ENCODE peak calls at places on chromosomes 7 and 10, in nine cellular contexts. N is astrocyte of the cerebellum, U is B cell, V is neural crest cell, J is esophagus muscularis mucosa, B is mammary epithelial cell, Q is right lobe of liver, K is WTC11, X is RWPE1. S is an unnamed sample.

GRCh38 chr10:2020841-2021240 is 283.5 kb upstream of the ADARB2 start:
- DNase-seq in N (no peak), U (no peak), V (no peak), J (no peak), B (no peak), Q (no peak), K (no peak), X (no peak), S (no peak)

GRCh38 chr7:82904871-82905270 is 257.8 kb downstream of the PCLO start:
- DNase-seq in N (no peak), U (no peak), V (no peak), J (no peak), B (no peak), Q (no peak), K (no peak), X (no peak), S (no peak)

GRCh38 chr10:7409045-7409731 is 1.6 kb downstream of the SFMBT2 start:
- DNase-seq in N (no peak), U (peak), V (peak), J (no peak), B (no peak), Q (peak), K (no peak), X (peak), S (no peak)

GRCh38 chr7:781228-781864 is 50.9 kb upstream of the SUN1 start:
- DNase-seq in N (no peak), U (no peak), V (no peak), J (no peak), B (no peak), Q (no peak), K (no peak), X (no peak), S (no peak)

GRCh38 chr7:157411580-157411979 is 74.8 kb downstream of the DNAJB6 start:
- DNase-seq in N (no peak), U (no peak), V (no peak), J (no peak), B (no peak), Q (no peak), K (peak), X (peak), S (no peak)

GRCh38 chr7:79459381-79459780 is 5.9 kb upstream of the MAGI2 start:
- DNase-seq in N (no peak), U (no peak), V (no peak), J (no peak), B (no peak), Q (no peak), K (no peak), X (no peak), S (no peak)

GRCh38 chr7:1593091-1593866 is 23.4 kb upstream of the PSMG3 start:
- DNase-seq in N (no peak), U (no peak), V (no peak), J (no peak), B (no peak), Q (no peak), K (no peak), X (no peak), S (no peak)

GRCh38 chr10:97048649-97049427 is 136.9 kb downstream of the SLIT1 start:
- DNase-seq in N (no peak), U (no peak), V (no peak), J (no peak), B (no peak), Q (no peak), K (no peak), X (no peak), S (no peak)

GRCh38 chr7:149832332-149833041 is 5.7 kb upstream of the ZNF862 start:
- DNase-seq in N (no peak), U (no peak), V (no peak), J (no peak), B (no peak), Q (no peak), K (peak), X (no peak), S (no peak)

GRCh38 chr7:68133045-68133444 is 1136.4 kb downstream of the TYW1 start:
- DNase-seq in N (no peak), U (no peak), V (no peak), J (peak), B (no peak), Q (no peak), K (no peak), X (no peak), S (no peak)

DNA sequence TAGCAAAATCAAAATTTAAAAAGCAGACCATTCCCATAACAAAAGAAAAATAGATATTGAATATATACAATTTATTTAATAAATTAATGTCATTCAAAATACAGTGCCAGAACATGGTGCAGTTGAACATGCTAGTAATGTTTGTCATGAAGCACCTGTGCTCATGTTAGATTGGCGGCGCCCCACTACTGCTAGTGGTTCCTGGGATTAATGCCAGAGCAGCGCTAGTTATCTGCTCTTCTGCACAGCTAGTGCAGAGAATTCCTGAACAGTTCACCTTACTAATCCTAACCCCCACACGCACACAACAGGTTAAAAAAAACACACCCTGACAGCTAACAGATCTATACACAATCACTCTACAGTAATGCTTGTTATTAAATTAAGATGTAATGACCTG is 23.4 kb downstream of the KBTBD2 start:
- DNase-seq in N (no peak), U (no peak), V (no peak), J (no peak), B (no peak), Q (no peak), K (no peak), X (no peak), S (no peak)
- TF ChIP-seq CTCF in N (no peak), U (no peak), V (no peak), J (no peak), B (no peak), Q (no peak), K (no peak), X (no peak), S (no peak)

DNA sequence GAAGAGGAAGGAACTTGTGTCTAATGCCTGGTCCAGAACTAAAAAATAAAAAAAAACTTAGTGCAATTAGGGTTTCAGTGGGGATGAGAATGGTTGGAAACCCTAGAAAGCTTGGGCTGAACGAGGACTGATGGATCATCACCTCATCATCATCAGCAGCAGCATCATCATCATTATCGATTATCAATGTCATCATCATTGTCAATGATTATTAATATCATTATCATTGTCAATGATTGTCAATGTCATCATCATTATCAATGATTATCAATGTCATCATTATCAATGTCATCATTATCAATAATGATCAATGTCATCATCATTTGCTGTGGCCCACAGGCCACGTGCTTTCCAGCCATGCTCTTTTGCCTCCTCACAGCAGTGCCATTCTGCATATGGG is 952.0 kb upstream of the ZNF722 start:
- DNase-seq in N (no peak), U (no peak), V (no peak), J (no peak), B (no peak), Q (no peak), K (no peak), X (no peak), S (no peak)
- TF ChIP-seq CTCF in N (no peak), U (no peak), V (no peak), J (no peak), B (no peak), Q (no peak), K (no peak), X (no peak), S (no peak)

GRCh38 chr7:38753347-38753746 is 122.2 kb upstream of the AMPH start:
- DNase-seq in N (no peak), U (no peak), V (no peak), J (no peak), B (no peak), Q (no peak), K (no peak), X (no peak), S (no peak)

GRCh38 chr7:38744746-38745145 is 113.6 kb upstream of the AMPH start:
- DNase-seq in N (peak), U (no peak), V (no peak), J (no peak), B (peak), Q (no peak), K (no peak), X (peak), S (no peak)

GRCh38 chr7:38751416-38751815 is 120.2 kb upstream of the AMPH start:
- DNase-seq in N (no peak), U (no peak), V (no peak), J (no peak), B (no peak), Q (no peak), K (no peak), X (no peak), S (no peak)

GRCh38 chr7:38746438-38746837 is 115.3 kb upstream of the AMPH start:
- DNase-seq in N (no peak), U (no peak), V (no peak), J (no peak), B (no peak), Q (no peak), K (no peak), X (no peak), S (no peak)

GRCh38 chr7:38748056-38748610 is 117.0 kb upstream of the AMPH start:
- DNase-seq in N (no peak), U (peak), V (no peak), J (no peak), B (no peak), Q (no peak), K (no peak), X (no peak), S (no peak)
- TF ChIP-seq CTCF in N (peak), U (peak), V (peak), J (peak), B (peak), Q (no peak), K (no peak), X (peak), S (peak)

DNA sequence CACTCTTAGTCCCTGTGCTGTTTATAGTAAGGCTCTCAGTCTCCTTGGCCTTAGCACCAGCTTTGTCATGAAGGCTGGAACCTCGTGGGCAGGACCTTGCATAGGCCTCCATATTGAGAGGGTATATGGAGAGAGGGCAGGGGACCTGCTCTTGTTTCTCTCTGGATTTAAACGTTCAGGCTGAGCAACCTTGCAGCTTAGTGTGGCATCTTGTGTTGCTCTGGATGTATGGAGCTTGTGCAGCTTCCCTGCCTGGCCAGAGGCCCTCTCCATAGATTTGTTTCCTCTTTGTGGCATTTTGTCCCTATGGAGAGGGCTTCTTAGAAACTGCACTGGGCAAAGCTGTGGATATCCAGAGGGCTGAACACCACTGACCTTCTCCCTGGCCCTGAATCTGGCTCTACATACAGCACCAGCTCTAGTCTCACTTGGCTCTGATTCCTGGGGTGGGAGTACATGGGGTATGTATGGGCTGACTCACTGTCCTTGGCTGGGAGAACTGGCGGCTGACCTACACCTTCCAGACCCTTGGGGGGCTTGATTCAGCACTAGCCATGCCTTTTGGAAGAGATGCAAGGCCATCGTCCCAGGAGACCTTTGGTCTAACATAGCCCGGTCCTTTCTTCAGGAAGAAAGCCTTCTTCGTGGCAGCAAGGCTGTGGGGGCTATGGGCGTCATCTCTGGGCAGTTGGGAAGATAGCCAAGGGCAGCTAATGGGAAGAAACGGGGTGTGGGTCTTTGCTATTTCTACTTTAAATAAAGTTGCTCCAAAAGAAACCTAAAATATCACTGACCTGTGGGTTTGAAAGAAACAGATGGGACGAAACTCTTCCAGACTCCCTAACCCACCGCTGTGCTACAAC is 30.5 kb downstream of the ITPRIP start:
- DNase-seq in N (no peak), U (no peak), V (no peak), J (peak), B (no peak), Q (no peak), K (no peak), X (no peak), S (no peak)
- TF ChIP-seq CTCF in N (no peak), U (no peak), V (no peak), J (no peak), B (no peak), Q (no peak), K (no peak), X (no peak), S (no peak)

DNA sequence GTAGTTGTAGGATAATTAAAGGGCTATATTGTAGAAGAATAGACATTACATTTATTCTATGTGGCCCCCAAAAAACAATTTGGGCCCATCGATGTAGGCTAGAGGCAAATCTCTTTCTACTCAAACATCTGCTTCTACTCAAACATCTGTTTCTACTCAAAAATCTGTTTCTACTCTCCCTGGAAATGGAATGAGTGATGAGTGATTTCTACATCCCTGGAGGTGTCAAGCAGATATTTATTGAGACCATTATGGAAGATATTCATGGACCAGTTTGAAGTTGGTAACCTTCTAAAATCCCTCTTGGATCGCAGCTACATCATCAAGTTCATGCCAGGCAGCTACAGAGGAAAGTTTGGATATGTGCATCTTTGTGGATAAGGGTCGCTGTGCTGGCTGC is 5.1 kb upstream of the PLPP4 start:
- DNase-seq in N (no peak), U (no peak), V (no peak), J (peak), B (no peak), Q (no peak), K (no peak), X (no peak), S (no peak)
- TF ChIP-seq CTCF in N (no peak), U (no peak), V (no peak), J (no peak), B (no peak), Q (no peak), K (no peak), X (no peak), S (no peak)

GRCh38 chr10:108358912-108359311 is 1194.4 kb upstream of the SORCS1 start:
- DNase-seq in N (peak), U (no peak), V (no peak), J (no peak), B (peak), Q (no peak), K (no peak), X (peak), S (peak)
- TF ChIP-seq CTCF in N (no peak), U (no peak), V (no peak), J (no peak), B (no peak), Q (no peak), K (no peak), X (no peak), S (peak)

DNA sequence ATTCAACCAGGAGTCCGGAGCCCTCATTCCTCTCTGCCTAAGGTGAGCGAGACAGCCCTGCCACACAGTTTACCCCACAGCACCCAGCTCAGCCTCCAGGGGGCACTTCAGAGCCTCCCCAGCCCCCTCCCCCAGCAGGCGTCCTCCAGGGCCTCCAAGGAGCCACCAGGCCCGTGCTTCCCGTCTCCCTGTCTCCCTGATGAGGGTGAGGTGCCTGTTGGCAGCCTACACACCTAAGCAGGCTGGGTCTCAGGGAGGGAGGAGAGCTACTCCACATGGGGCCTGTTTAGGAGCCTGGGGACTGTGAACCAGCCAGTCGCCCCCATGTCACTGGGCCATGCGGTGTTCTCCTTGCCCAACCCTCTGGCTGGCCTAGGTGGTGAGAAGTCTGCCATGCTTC is 28.9 kb upstream of the TRIM8 start:
- DNase-seq in N (no peak), U (peak), V (no peak), J (no peak), B (no peak), Q (peak), K (peak), X (no peak), S (no peak)
- TF ChIP-seq CTCF in N (peak), U (no peak), V (peak), J (peak), B (peak), Q (no peak), K (peak), X (no peak), S (peak)

GRCh38 chr7:25032774-25033743 is 53.1 kb upstream of the OSBPL3 start:
- DNase-seq in N (no peak), U (no peak), V (no peak), J (no peak), B (no peak), Q (no peak), K (no peak), X (no peak), S (no peak)

GRCh38 chr7:25031007-25031406 is 51.0 kb upstream of the OSBPL3 start:
- DNase-seq in N (no peak), U (no peak), V (no peak), J (peak), B (no peak), Q (no peak), K (no peak), X (no peak), S (no peak)

GRCh38 chr7:25034136-25034535 is 54.2 kb upstream of the OSBPL3 start:
- DNase-seq in N (no peak), U (no peak), V (no peak), J (no peak), B (no peak), Q (no peak), K (no peak), X (no peak), S (no peak)

GRCh38 chr7:25029075-25029474 is 49.1 kb upstream of the OSBPL3 start:
- DNase-seq in N (no peak), U (no peak), V (no peak), J (no peak), B (no peak), Q (no peak), K (no peak), X (no peak), S (no peak)

GRCh38 chr7:25031432-25031831 is 51.5 kb upstream of the OSBPL3 start:
- DNase-seq in N (peak), U (no peak), V (no peak), J (no peak), B (peak), Q (no peak), K (peak), X (no peak), S (no peak)
- TF ChIP-seq CTCF in N (peak), U (no peak), V (no peak), J (no peak), B (no peak), Q (no peak), K (no peak), X (no peak), S (peak)